ENCODE peak calls at places on chromosomes 11 and 22, in six cellular contexts. N, G, R, V, H and Q are unnamed samples. For H3K9me3, the result is how much of the 10 kb centered on the place peaks cover.

GRCh38 chr11:120174866-120175265 is 36.0 kb upstream of the OAF start:
- DNase-seq in H (no peak), R (no peak), G (no peak), V (no peak), N (no peak), Q (no peak)

GRCh38 chr11:130580372-130580771 is 131.9 kb downstream of the ADAMTS15 start:
- DNase-seq in H (no peak), V (no peak), N (no peak), G (peak), R (no peak), Q (no peak)

GRCh38 chr11:134466909-134467567 is 55.0 kb upstream of the B3GAT1 start:
- DNase-seq in H (no peak), V (no peak), G (no peak), R (no peak), N (peak), Q (no peak)

GRCh38 chr11:134565343-134565891 is 153.4 kb upstream of the B3GAT1 start:
- DNase-seq in G (no peak), H (no peak), N (no peak), V (no peak), R (no peak), Q (no peak)

GRCh38 chr22:25563757-25564319 is 637 bp upstream of the GRK3 start:
- DNase-seq in H (no peak), G (no peak), N (peak), R (no peak), V (no peak), Q (no peak)

GRCh38 chr22:28004021-28004420 is 85.0 kb upstream of the PITPNB start:
- DNase-seq in H (no peak), R (no peak), N (no peak), G (no peak), V (no peak), Q (no peak)

GRCh38 chr11:58579192-58580129 is 598 bp downstream of the ZFP91 start:
- DNase-seq in G (peak), R (peak), N (peak), H (peak), V (peak), Q (peak)

GRCh38 chr11:125063429-125064043 is 431 bp downstream of the SLC37A2 start:
- DNase-seq in V (peak), G (no peak), R (no peak), H (peak), N (no peak), Q (no peak)

GRCh38 chr22:17802411-17802810 is 28.1 kb upstream of the BID start:
- DNase-seq in H (no peak), R (no peak), G (no peak), V (no peak), N (no peak), Q (no peak)

GRCh38 chr22:28750471-28750881 is 8.6 kb downstream of the HSCB start:
- DNase-seq in V (no peak), N (no peak), R (peak), G (no peak), H (no peak), Q (no peak)

GRCh38 chr11:115170133-115170815 is 333.9 kb downstream of the CADM1 start:
- DNase-seq in V (peak), R (no peak), G (no peak), H (no peak), N (peak), Q (no peak)

GRCh38 chr11:123390146-123390545 is 39.9 kb upstream of the GRAMD1B start:
- DNase-seq in N (no peak), V (no peak), G (no peak), H (no peak), R (no peak), Q (no peak)

GRCh38 chr11:61369372-61370348 is 7.5 kb downstream of the TMEM138 start:
- DNase-seq in R (no peak), N (no peak), H (no peak), V (no peak), G (no peak), Q (no peak)

GRCh38 chr11:77411238-77411637 is 62.7 kb downstream of the PAK1 start:
- DNase-seq in N (peak), G (no peak), H (no peak), R (no peak), V (no peak), Q (peak)

GRCh38 chr22:29871684-29872083 is 11.3 kb upstream of the MTMR3 start:
- DNase-seq in V (peak), G (no peak), R (no peak), H (no peak), N (no peak), Q (no peak)

GRCh38 chr11:85643255-85643654 is 4.5 kb upstream of the TMEM126A start:
- DNase-seq in H (no peak), R (no peak), N (peak), G (no peak), V (no peak), Q (no peak)

GRCh38 chr22:48270731-48271130 is 1508.3 kb downstream of the TBC1D22A start:
- DNase-seq in V (no peak), N (no peak), H (no peak), G (no peak), R (no peak), Q (no peak)

DNA sequence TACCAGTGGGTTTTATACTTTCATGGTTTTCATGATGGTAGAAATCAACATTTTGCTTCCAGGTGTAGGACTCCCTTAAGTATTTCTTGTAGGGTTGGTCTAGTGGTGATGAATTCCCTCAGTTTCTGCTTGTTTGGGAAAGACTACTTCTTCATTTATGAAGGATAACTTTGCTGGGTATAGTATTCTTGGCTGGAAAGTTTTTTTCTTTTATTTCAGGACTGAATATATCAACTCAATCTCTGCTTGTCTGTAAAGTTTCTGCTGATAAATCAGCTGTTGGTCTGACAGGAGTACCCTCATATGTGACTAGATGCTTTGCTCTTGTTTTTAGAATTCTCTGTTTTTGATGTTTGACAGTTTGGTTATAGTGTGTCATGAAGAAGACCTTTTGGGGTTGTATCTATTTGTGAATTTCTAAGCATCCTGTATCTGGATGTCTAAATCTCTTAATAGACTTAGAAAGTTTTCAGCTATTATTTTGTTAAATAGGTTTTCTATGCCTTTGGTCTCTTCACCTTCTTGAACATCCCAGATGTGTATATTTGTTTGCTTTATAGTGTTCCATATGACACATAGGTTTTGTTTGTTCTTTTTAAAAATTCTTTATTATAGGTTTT is 95.9 kb downstream of the ENTHD1 start:
- DNase-seq in H (no peak), G (no peak), R (no peak), N (no peak), V (no peak), Q (no peak)
- H3K9me3 ChIP-seq in H (under half), G (under half), R (under half), N (under half), V (under half), Q (under half)

DNA sequence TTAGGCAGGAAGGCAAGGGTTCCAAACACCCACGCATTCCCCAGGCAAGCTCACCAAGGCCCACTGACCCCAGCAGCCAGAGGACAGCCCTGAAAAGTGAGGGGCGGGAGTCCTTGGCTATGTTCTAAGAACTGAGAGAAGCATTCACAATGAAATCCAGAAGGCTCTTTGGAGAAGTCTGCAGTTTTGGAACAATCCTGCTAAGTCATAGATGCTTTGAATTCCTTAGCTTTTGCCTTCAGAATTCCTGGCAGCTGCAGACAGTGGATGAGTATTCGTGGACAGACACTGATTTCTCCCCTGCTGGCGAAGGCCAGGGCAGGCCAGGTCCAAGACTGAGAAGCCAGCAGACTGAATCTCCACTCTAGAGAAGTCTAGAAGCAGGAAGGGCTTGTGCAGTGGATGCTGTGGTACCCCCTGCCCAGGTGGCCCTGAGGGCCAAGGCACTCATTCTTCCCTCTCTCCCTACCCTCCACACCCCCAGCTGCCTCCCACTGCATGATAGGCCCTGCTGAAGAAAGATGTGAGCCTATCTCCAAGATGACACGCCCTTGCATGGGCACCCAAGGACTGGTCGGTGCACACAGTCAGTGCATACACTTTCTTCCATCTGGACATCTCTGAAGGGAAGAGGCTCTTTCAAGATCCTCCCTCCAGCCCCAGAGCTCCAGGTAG is 133.2 kb upstream of the TEAD1 start:
- DNase-seq in R (no peak), V (peak), G (no peak), H (no peak), N (no peak), Q (no peak)
- TF ChIP-seq POLR2AphosphoS5 in R (no peak), V (no peak), G (no peak), H (no peak), N (no peak), Q (no peak)

DNA sequence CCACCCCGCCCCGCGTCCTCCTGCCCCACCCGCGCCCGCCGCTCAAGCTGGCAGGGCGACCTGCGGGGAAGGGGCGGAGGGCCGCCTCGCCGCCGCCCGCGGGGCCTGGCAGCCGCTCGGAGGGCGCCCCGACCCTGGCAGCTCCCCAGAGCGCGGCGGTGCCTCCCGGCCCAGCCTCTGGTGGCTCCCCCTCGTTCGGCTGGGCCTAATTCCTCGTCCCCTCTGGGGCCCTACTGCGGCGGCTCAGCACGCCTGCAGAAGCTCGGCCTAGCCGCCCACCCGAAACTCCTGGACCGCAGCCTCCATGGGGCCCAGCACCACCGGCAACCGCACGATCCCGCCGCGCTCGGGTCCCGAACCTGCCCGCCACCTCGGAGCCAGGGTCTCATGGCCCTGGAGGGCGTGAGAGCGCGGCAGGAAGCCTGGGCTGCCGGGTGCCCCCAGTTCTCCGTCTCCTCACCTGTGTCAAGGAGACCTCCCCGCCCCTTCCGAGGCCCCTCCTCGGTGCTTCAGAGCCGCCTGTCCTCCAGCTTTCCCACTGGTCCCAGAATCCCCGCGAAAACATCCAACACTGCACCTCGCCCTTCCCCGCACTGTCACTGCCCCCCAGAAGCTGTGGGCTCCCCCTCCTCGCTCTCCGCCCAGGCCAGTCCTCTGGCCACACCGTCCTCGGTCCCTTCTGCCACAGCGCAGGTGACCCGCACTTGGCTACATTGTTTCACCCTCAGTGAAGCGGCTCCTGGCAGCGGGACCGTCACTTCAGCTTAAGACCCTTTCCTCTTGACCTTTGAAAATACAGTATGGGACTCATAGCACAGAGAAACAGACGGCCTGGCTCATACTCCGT is 613 bp upstream of the GSC2 start:
- DNase-seq in G (no peak), H (peak), N (no peak), V (peak), R (no peak), Q (no peak)
- H3K4me3 ChIP-seq in G (no peak), H (no peak), N (no peak), V (peak), R (no peak), Q (peak)

GRCh38 chr22:39242809-39243442 is 1.9 kb downstream of the PDGFB start:
- DNase-seq in R (no peak), N (no peak), H (peak), V (peak), G (no peak), Q (no peak)

GRCh38 chr22:39241632-39242388 is 3.0 kb downstream of the PDGFB start:
- DNase-seq in R (no peak), G (no peak), V (no peak), H (peak), N (no peak), Q (no peak)

GRCh38 chr22:39239561-39240423 is 5.0 kb downstream of the PDGFB start:
- DNase-seq in R (no peak), N (peak), V (no peak), G (no peak), H (peak), Q (no peak)

GRCh38 chr22:39242389-39242808 is 2.4 kb downstream of the PDGFB start:
- DNase-seq in H (no peak), G (no peak), V (peak), N (no peak), R (no peak), Q (no peak)

DNA sequence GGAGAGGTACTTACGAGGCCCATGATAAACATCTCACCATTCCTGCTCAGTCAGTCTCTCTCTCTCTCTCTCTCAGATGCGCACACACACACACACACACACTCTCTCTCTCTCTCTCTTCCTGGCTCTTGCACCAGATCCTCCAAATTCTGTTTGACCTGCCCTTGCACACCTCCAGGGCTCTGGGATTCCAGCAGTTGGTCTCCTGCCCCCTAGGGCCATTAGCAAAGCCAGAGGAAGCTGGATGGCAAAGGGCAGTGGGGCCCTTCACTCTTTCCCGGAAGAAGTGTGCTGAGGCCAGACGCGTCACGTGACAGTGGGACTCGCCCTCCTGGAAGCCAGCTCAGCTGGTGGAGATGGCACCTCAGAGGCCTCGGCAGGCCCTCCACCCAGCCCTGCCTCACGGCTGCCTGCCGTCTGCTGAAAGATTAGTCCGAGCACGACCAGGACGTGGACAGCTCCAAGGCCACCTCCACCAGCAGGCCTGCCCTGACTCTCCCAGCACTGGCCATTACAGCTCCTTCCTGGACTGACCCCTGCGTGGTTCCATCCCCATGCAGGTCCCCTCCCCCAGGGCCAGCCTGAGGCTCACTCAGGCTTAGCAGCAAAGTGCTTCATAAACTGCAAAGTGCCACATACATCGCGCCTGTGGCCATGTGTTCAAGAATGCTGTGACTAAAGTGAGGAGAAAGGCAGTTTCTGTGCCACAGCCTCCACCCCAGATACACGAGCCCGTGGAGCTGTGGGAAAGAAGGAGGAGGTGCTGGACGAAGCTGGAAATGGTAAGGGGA is 3.7 kb downstream of the PDGFB start:
- DNase-seq in G (peak), R (peak), V (peak), H (no peak), N (peak), Q (peak)
- H3K9me3 ChIP-seq in G (under half), R (under half), V (under half), H (under half), N (under half), Q (under half)

GRCh38 chr11:12377106-12377823 is at the start of gene PARVA:
- DNase-seq in G (peak), H (peak), R (no peak), N (peak), V (peak), Q (peak)

GRCh38 chr11:12380565-12381325 is 3.4 kb downstream of the PARVA start:
- DNase-seq in H (no peak), N (no peak), V (no peak), G (no peak), R (no peak), Q (no peak)

GRCh38 chr11:12381875-12382274 is 4.5 kb downstream of the PARVA start:
- DNase-seq in G (no peak), N (no peak), R (no peak), V (no peak), H (no peak), Q (no peak)

GRCh38 chr11:12376259-12376971 is 956 bp upstream of the PARVA start:
- DNase-seq in H (no peak), V (no peak), R (no peak), N (peak), G (no peak), Q (no peak)

GRCh38 chr11:12377824-12378593 is 638 bp downstream of the PARVA start:
- DNase-seq in R (peak), H (peak), G (peak), V (peak), N (peak), Q (peak)
- TF ChIP-seq POLR2AphosphoS5 in R (no peak), H (peak), G (peak), V (peak), N (peak), Q (no peak)

GRCh38 chr11:65488273-65489058 is 10.4 kb upstream of the MALAT1 start:
- DNase-seq in N (peak), H (no peak), R (no peak), G (no peak), V (no peak), Q (peak)
- H3K4me3 ChIP-seq in N (peak), H (no peak), R (peak), G (peak), V (peak), Q (peak)

DNA sequence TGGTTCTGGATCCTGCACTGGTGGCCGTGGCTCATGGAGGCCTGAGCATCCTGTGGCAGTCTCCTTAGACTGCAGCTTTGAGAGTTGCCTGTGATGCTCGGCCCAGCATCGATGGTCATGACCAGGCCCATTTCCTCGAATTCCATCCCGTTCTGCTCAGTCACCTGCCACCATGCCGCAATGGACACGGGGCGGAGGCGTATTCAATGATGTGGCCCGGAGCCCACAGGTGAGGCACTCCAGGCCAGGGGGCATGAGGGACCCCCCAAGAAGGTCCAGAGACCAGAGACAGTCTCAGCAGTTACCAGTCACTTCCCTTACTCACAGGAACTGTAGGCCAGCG is 53.6 kb downstream of the SHANK2 start:
- DNase-seq in G (no peak), R (no peak), N (no peak), H (no peak), V (no peak), Q (no peak)
- H3K9me3 ChIP-seq in G (under half), R (under half), N (under half), H (under half), V (under half), Q (under half)